ENCODE peak calls at places on chromosomes 6 and 20, in eight cellular contexts. P, R, Q, W, H, V, Y and T are unnamed samples.

GRCh38 chr20:50339196-50339901 is 148.7 kb downstream of the CEBPB start:
- DNase-seq in P (no peak), H (no peak), W (no peak), R (no peak), Q (no peak), Y (no peak), V (no peak), T (no peak)

GRCh38 chr6:45327956-45328522 is at the start of gene RUNX2:
- DNase-seq in P (no peak), R (no peak), Q (no peak), Y (no peak), H (no peak), W (peak), V (no peak), T (no peak)

GRCh38 chr20:41142241-41142640 is 4.9 kb downstream of the PLCG1 start:
- DNase-seq in Y (no peak), R (no peak), W (no peak), Q (no peak), V (no peak), H (no peak), P (no peak), T (no peak)

GRCh38 chr6:6834356-6835342 is 246.1 kb downstream of the LY86 start:
- DNase-seq in Q (peak), H (no peak), Y (no peak), W (no peak), R (no peak), P (no peak), V (no peak), T (no peak)

GRCh38 chr6:33850294-33850693 is 46.5 kb upstream of the MLN start:
- DNase-seq in P (no peak), R (no peak), Y (no peak), W (no peak), H (no peak), Q (no peak), V (no peak), T (no peak)

GRCh38 chr6:90274481-90275030 is 22.1 kb downstream of the BACH2 start:
- DNase-seq in R (no peak), V (no peak), H (peak), W (no peak), P (peak), Y (peak), Q (no peak), T (no peak)

GRCh38 chr6:136640132-136640915 is 90.1 kb upstream of the MAP7 start:
- DNase-seq in W (peak), V (no peak), Y (no peak), Q (no peak), R (no peak), P (no peak), H (no peak), T (no peak)

GRCh38 chr20:46400253-46400652 is 6.2 kb downstream of the ELMO2 start:
- DNase-seq in Q (no peak), R (peak), W (no peak), P (no peak), Y (no peak), V (no peak), H (no peak), T (no peak)

GRCh38 chr20:47007826-47008655 is 113.4 kb downstream of the EYA2 start:
- DNase-seq in R (no peak), Y (no peak), V (no peak), P (no peak), Q (no peak), W (no peak), H (no peak), T (no peak)

GRCh38 chr6:16436550-16436949 is 198.2 kb downstream of the GMPR start:
- DNase-seq in Q (no peak), P (no peak), R (no peak), H (no peak), W (no peak), V (no peak), Y (no peak), T (no peak)

GRCh38 chr20:25286917-25287316 is 39.0 kb downstream of the PYGB start:
- DNase-seq in H (no peak), R (no peak), Y (peak), W (no peak), P (no peak), Q (no peak), V (no peak), T (no peak)